ENCODE peak calls at places on chromosome 14, in seven cellular contexts. L, Z, W, T, S, V and G are unnamed samples.

GRCh38 chr14:61219673-61220072 is 61.5 kb downstream of the TMEM30B start:
- DNase-seq in V (no peak), S (no peak), Z (no peak), L (no peak), W (no peak), T (no peak), G (no peak)

GRCh38 chr14:92988786-92989755 is 66.1 kb downstream of the CHGA start:
- DNase-seq in T (no peak), V (no peak), W (no peak), S (no peak), L (no peak), Z (no peak), G (peak; percentile 18)

GRCh38 chr14:64761441-64762043 is 57.3 kb downstream of the PLEKHG3 start:
- DNase-seq in Z (no peak), S (no peak), L (no peak), T (no peak), W (no peak), V (no peak), G (no peak)

GRCh38 chr14:63727231-63727735 is 582 bp downstream of the SGPP1 start:
- DNase-seq in S (peak; percentile 82), Z (no peak), W (peak; percentile 32), V (peak; percentile 33), L (peak; percentile 57), T (peak; percentile 41), G (no peak)

GRCh38 chr14:89331398-89331797 is 85.6 kb downstream of the FOXN3 start:
- DNase-seq in Z (no peak), S (no peak), L (no peak), T (no peak), V (no peak), W (no peak), G (no peak)

GRCh38 chr14:71203306-71203705 is 296.0 kb downstream of the PCNX1 start:
- DNase-seq in T (no peak), S (no peak), W (no peak), Z (no peak), L (no peak), V (no peak), G (no peak)

GRCh38 chr14:39426605-39427004 is 5.6 kb downstream of the FBXO33 start:
- DNase-seq in Z (no peak), S (peak; percentile 6), V (no peak), W (no peak), T (no peak), L (peak; percentile 53), G (no peak)

GRCh38 chr14:24741871-24742270 is 107.9 kb upstream of the GZMB start:
- DNase-seq in W (no peak), Z (no peak), L (no peak), T (no peak), V (no peak), S (no peak), G (no peak)

GRCh38 chr14:22226381-22226780 is 362.6 kb downstream of the DAD1 start:
- DNase-seq in S (no peak), W (no peak), T (peak; percentile 3), V (no peak), Z (no peak), L (peak; percentile 68), G (no peak)

GRCh38 chr14:101726954-101727302 is 34.6 kb upstream of the PPP2R5C start:
- DNase-seq in L (no peak), W (no peak), V (no peak), T (no peak), S (no peak), Z (no peak), G (no peak)

GRCh38 chr14:23346693-23347405 is 5.8 kb downstream of the SLC22A17 start:
- DNase-seq in V (no peak), S (no peak), T (no peak), Z (no peak), W (no peak), L (peak; percentile 62), G (no peak)

GRCh38 chr14:93163570-93163969 is 21.1 kb downstream of the MOAP1 start:
- DNase-seq in S (no peak), Z (no peak), L (no peak), W (no peak), V (no peak), T (peak; percentile 17), G (no peak)

GRCh38 chr14:100049220-100049619 is 16.0 kb upstream of the EVL start:
- DNase-seq in L (no peak), S (no peak), Z (no peak), T (no peak), W (no peak), V (no peak), G (no peak)

GRCh38 chr14:89351958-89352404 is 65.1 kb downstream of the FOXN3 start:
- DNase-seq in S (peak; percentile 30), Z (peak; percentile 43), V (no peak), T (no peak), W (no peak), L (no peak), G (no peak)

GRCh38 chr14:50545618-50546017 is 13.2 kb upstream of the MAP4K5 start:
- DNase-seq in L (no peak), T (no peak), V (no peak), W (peak; percentile 53), Z (no peak), S (no peak), G (no peak)

GRCh38 chr14:54803396-54803795 is 99.2 kb downstream of the GCH1 start:
- DNase-seq in Z (no peak), S (no peak), T (no peak), L (peak; percentile 34), W (no peak), V (no peak), G (no peak)

GRCh38 chr14:100292301-100292775 is 13.9 kb downstream of the SLC25A29 start:
- DNase-seq in Z (no peak), V (peak; percentile 6), L (no peak), W (no peak), T (no peak), S (peak; percentile 26), G (no peak)

GRCh38 chr14:79278798-79279644 is 932.3 kb downstream of the DIO2 start:
- DNase-seq in V (peak; percentile 82), T (no peak), Z (peak; percentile 88), S (peak; percentile 82), L (peak; percentile 93), W (peak; percentile 92), G (no peak)

GRCh38 chr14:54564799-54565235 is 2.1 kb upstream of the SAMD4A start:
- DNase-seq in Z (no peak), W (no peak), S (no peak), T (peak; percentile 26), L (no peak), V (no peak), G (peak; percentile 56)

GRCh38 chr14:22824711-22825359 is 4.9 kb upstream of the MRPL52 start:
- DNase-seq in Z (no peak), W (no peak), T (peak; percentile 80), V (no peak), L (no peak), S (no peak), G (no peak)

GRCh38 chr14:36818794-36819384 is 157.2 kb downstream of the PAX9 start:
- DNase-seq in S (no peak), Z (no peak), L (no peak), V (no peak), W (no peak), T (peak; percentile 6), G (no peak)

GRCh38 chr14:54447231-54447692 is 6.1 kb upstream of the CNIH1 start:
- DNase-seq in W (no peak), S (no peak), T (no peak), V (peak; percentile 78), L (no peak), Z (no peak), G (no peak)

GRCh38 chr14:52272375-52272774 is 4.9 kb downstream of the PTGDR start:
- DNase-seq in V (peak; percentile 48), W (no peak), T (peak; percentile 7), S (no peak), Z (peak; percentile 50), L (peak; percentile 70), G (no peak)

DNA sequence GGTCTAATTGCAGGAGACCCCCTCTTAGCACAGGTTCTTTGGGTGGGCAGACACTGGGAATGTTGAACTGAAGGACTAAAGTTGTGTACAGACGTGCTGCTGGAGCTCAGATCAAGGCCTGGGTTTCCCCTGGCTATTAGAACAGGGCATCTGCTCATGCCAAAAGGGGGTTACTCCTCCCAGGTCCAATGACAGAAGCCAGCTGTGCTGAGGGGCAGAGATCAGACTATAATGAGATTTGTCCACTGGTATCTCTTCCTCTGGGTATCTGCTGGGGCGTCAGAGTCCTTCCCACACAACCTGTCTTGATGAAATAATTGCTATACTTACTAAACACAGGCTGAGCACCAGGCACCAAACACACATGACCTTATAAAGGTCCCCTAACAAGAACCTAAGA is 42.6 kb downstream of the LTBP2 start:
- DNase-seq in S (peak; percentile 84), L (no peak), W (no peak), V (no peak), Z (no peak), T (no peak), G (no peak)
- H3K27ac ChIP-seq in S (peak overlapping the region; percentile 92), L (no peak overlapping the region), W (peak overlapping the region; percentile 76), V (peak overlapping the region; percentile 79), Z (no peak overlapping the region), T (no peak overlapping the region), G (no peak overlapping the region)

GRCh38 chr14:75985618-75986438 is at the start of gene IFT43:
- DNase-seq in W (peak; percentile 93), V (peak; percentile 94), T (peak; percentile 74), L (peak; percentile 90), S (peak; percentile 90), Z (peak; percentile 95), G (no peak)
- TF ChIP-seq POLR2AphosphoS5 in W (peak; percentile 81), V (peak; percentile 57), T (no peak), L (peak; percentile 64), S (peak; percentile 54), Z (no peak), G (peak; percentile 62)

GRCh38 chr14:68913516-68913915 is 65.6 kb downstream of the ACTN1 start:
- DNase-seq in V (no peak), W (no peak), L (no peak), Z (no peak), S (no peak), T (no peak), G (no peak)

GRCh38 chr14:68910540-68910939 is 68.6 kb downstream of the ACTN1 start:
- DNase-seq in W (no peak), S (no peak), T (no peak), L (no peak), Z (no peak), V (no peak), G (no peak)

GRCh38 chr14:68908201-68908600 is 70.9 kb downstream of the ACTN1 start:
- DNase-seq in S (no peak), T (no peak), W (no peak), V (no peak), Z (no peak), L (no peak), G (no peak)

GRCh38 chr14:68908860-68909259 is 70.2 kb downstream of the ACTN1 start:
- DNase-seq in V (no peak), Z (no peak), S (no peak), T (no peak), W (no peak), L (no peak), G (no peak)

GRCh38 chr14:68911594-68912227 is 67.4 kb downstream of the ACTN1 start:
- DNase-seq in L (peak; percentile 97), S (peak; percentile 92), Z (peak; percentile 91), T (peak; percentile 87), W (peak; percentile 66), V (peak; percentile 78), G (peak; percentile 42)
- H3K36me3 ChIP-seq in L (peaks cover 7% of the 10 kb centered on the region), S (peaks cover 55% of the 10 kb centered on the region), Z (peaks cover 7% of the 10 kb centered on the region), T (peaks cover 36% of the 10 kb centered on the region), W (no peaks in the 10 kb centered on the region), V (no peaks in the 10 kb centered on the region), G (no peaks in the 10 kb centered on the region)

DNA sequence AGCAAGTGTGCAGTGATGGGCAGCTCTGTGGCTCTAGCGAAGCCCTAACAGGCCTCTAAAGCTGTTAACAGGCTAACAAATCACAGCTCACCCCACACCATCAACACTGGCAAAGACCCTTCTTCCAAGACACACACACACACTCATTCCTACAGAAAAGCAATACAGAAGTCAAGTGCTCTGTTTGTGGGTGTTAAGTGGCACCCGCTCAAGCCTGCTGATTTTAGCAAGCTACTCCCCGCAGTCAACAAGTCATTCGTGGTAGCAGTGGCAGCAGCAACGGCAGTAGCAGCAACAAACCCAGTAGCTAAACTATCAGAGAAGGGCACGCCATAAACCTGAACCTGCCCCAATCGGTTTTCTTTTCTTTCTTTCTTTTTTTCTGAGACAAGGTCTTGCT is 80.7 kb upstream of the GPR68 start:
- DNase-seq in S (no peak), L (no peak), V (no peak), T (no peak), Z (no peak), W (no peak), G (no peak)
- H3K27ac ChIP-seq in S (no peak overlapping the region), L (no peak overlapping the region), V (no peak overlapping the region), T (no peak overlapping the region), Z (no peak overlapping the region), W (no peak overlapping the region), G (no peak overlapping the region)